ENCODE peak calls at places on chromosome 13, in five cellular contexts. One of them, this sample, is unnamed.

GRCh38 chr13:80436571-80437169 is 95.7 kb upstream of the SPRY2 start:
- DNase-seq in fibroblast of lung: peak
- DNase-seq in uterus: peak
- DNase-seq in left lung: no peak
- DNase-seq in left ventricle myocardium inferior: no peak
- DNase-seq in this sample: no peak

GRCh38 chr13:113565526-113566226 is 18.9 kb upstream of the TFDP1 start:
- DNase-seq in left lung: no peak
- DNase-seq in uterus: no peak
- DNase-seq in left ventricle myocardium inferior: no peak
- DNase-seq in fibroblast of lung: no peak
- DNase-seq in this sample: peak

GRCh38 chr13:80945328-80945727 is 604.4 kb upstream of the SPRY2 start:
- DNase-seq in left ventricle myocardium inferior: no peak
- DNase-seq in fibroblast of lung: no peak
- DNase-seq in left lung: no peak
- DNase-seq in uterus: no peak
- DNase-seq in this sample: no peak

GRCh38 chr13:65336916-65337315 is 1893.2 kb downstream of the PCDH9 start:
- DNase-seq in fibroblast of lung: peak
- DNase-seq in uterus: no peak
- DNase-seq in left ventricle myocardium inferior: no peak
- DNase-seq in left lung: no peak
- DNase-seq in this sample: no peak

GRCh38 chr13:67416047-67416925 is 186.2 kb upstream of the PCDH9 start:
- DNase-seq in uterus: no peak
- DNase-seq in left ventricle myocardium inferior: no peak
- DNase-seq in left lung: no peak
- DNase-seq in fibroblast of lung: peak
- DNase-seq in this sample: no peak

GRCh38 chr13:109945206-109945960 is 159.0 kb upstream of the IRS2 start:
- DNase-seq in fibroblast of lung: peak
- DNase-seq in uterus: no peak
- DNase-seq in left ventricle myocardium inferior: no peak
- DNase-seq in left lung: no peak
- DNase-seq in this sample: no peak

GRCh38 chr13:75139291-75139690 is 342.7 kb downstream of the TBC1D4 start:
- DNase-seq in uterus: no peak
- DNase-seq in fibroblast of lung: peak
- DNase-seq in left lung: no peak
- DNase-seq in left ventricle myocardium inferior: no peak
- DNase-seq in this sample: no peak

GRCh38 chr13:99269627-99270252 is 11.6 kb upstream of the GPR18 start:
- DNase-seq in left ventricle myocardium inferior: no peak
- DNase-seq in left lung: no peak
- DNase-seq in fibroblast of lung: peak
- DNase-seq in uterus: no peak
- DNase-seq in this sample: no peak

GRCh38 chr13:37094840-37095239 is 10.6 kb downstream of the CSNK1A1L start:
- DNase-seq in fibroblast of lung: no peak
- DNase-seq in left ventricle myocardium inferior: no peak
- DNase-seq in uterus: no peak
- DNase-seq in left lung: no peak
- DNase-seq in this sample: no peak

GRCh38 chr13:73286177-73286576 is 227.4 kb downstream of the KLF5 start:
- DNase-seq in left ventricle myocardium inferior: no peak
- DNase-seq in left lung: no peak
- DNase-seq in fibroblast of lung: no peak
- DNase-seq in uterus: no peak
- DNase-seq in this sample: no peak

GRCh38 chr13:39417643-39418042 is 185.3 kb downstream of the LHFPL6 start:
- DNase-seq in left lung: no peak
- DNase-seq in left ventricle myocardium inferior: no peak
- DNase-seq in uterus: no peak
- DNase-seq in fibroblast of lung: peak
- DNase-seq in this sample: no peak

GRCh38 chr13:28027607-28028364 is 39.3 kb upstream of the URAD start:
- DNase-seq in fibroblast of lung: no peak
- DNase-seq in left ventricle myocardium inferior: no peak
- DNase-seq in uterus: no peak
- DNase-seq in left lung: no peak
- DNase-seq in this sample: no peak

GRCh38 chr13:44622259-44622658 is 46.1 kb upstream of the TSC22D1 start:
- DNase-seq in fibroblast of lung: no peak
- DNase-seq in uterus: no peak
- DNase-seq in left lung: no peak
- DNase-seq in left ventricle myocardium inferior: no peak
- DNase-seq in this sample: no peak

GRCh38 chr13:91904005-91904404 is 505.6 kb downstream of the GPC5 start:
- DNase-seq in uterus: no peak
- DNase-seq in left ventricle myocardium inferior: no peak
- DNase-seq in fibroblast of lung: no peak
- DNase-seq in left lung: no peak
- DNase-seq in this sample: no peak

GRCh38 chr13:64591981-64592380 is 2638.2 kb downstream of the PCDH9 start:
- DNase-seq in left ventricle myocardium inferior: no peak
- DNase-seq in uterus: no peak
- DNase-seq in left lung: no peak
- DNase-seq in fibroblast of lung: peak
- DNase-seq in this sample: no peak

GRCh38 chr13:52786747-52787146 is 47.1 kb upstream of the CNMD start:
- DNase-seq in left lung: no peak
- DNase-seq in fibroblast of lung: no peak
- DNase-seq in left ventricle myocardium inferior: no peak
- DNase-seq in uterus: no peak
- DNase-seq in this sample: no peak

GRCh38 chr13:57682128-57682716 is 50.7 kb downstream of the PCDH17 start:
- DNase-seq in fibroblast of lung: no peak
- DNase-seq in left ventricle myocardium inferior: no peak
- DNase-seq in left lung: no peak
- DNase-seq in uterus: no peak
- DNase-seq in this sample: no peak

GRCh38 chr13:105139380-105140285 is 1395.8 kb downstream of the EFNB2 start:
- DNase-seq in uterus: no peak
- DNase-seq in left lung: peak
- DNase-seq in fibroblast of lung: peak
- DNase-seq in left ventricle myocardium inferior: peak
- DNase-seq in this sample: peak

GRCh38 chr13:40770934-40771618 is at the start of gene MRPS31:
- DNase-seq in uterus: peak
- DNase-seq in left lung: peak
- DNase-seq in left ventricle myocardium inferior: peak
- DNase-seq in fibroblast of lung: peak
- DNase-seq in this sample: peak

GRCh38 chr13:113452942-113453901 is at the start of gene ADPRHL1:
- DNase-seq in fibroblast of lung: no peak
- DNase-seq in left lung: no peak
- DNase-seq in uterus: peak
- DNase-seq in left ventricle myocardium inferior: peak
- DNase-seq in this sample: peak

GRCh38 chr13:49292742-49293498 is 45.2 kb downstream of the CDADC1 start:
- DNase-seq in fibroblast of lung: peak
- DNase-seq in left ventricle myocardium inferior: no peak
- DNase-seq in uterus: no peak
- DNase-seq in left lung: no peak
- DNase-seq in this sample: no peak

GRCh38 chr13:110525328-110526319 is 35.9 kb downstream of the RAB20 start:
- DNase-seq in left ventricle myocardium inferior: no peak
- DNase-seq in left lung: peak
- DNase-seq in uterus: no peak
- DNase-seq in fibroblast of lung: no peak
- DNase-seq in this sample: no peak

GRCh38 chr13:46281779-46282178 is 70.1 kb downstream of the LRRC63 start:
- DNase-seq in uterus: no peak
- DNase-seq in left lung: no peak
- DNase-seq in fibroblast of lung: no peak
- DNase-seq in left ventricle myocardium inferior: no peak
- DNase-seq in this sample: no peak

GRCh38 chr13:21232196-21232595 is 55.7 kb downstream of the MRPL57 start:
- DNase-seq in uterus: peak
- DNase-seq in fibroblast of lung: no peak
- DNase-seq in left ventricle myocardium inferior: no peak
- DNase-seq in left lung: no peak
- DNase-seq in this sample: no peak

GRCh38 chr13:21583496-21583895 is 20.5 kb downstream of the MICU2 start:
- DNase-seq in left lung: no peak
- DNase-seq in uterus: no peak
- DNase-seq in fibroblast of lung: peak
- DNase-seq in left ventricle myocardium inferior: no peak
- DNase-seq in this sample: no peak

GRCh38 chr13:45711952-45712351 is 9.8 kb downstream of the CBY2 start:
- DNase-seq in left lung: no peak
- DNase-seq in fibroblast of lung: no peak
- DNase-seq in left ventricle myocardium inferior: no peak
- DNase-seq in uterus: no peak
- DNase-seq in this sample: no peak

GRCh38 chr13:36454962-36455361 is 22.7 kb downstream of the CCNA1 start:
- DNase-seq in uterus: peak
- DNase-seq in left lung: no peak
- DNase-seq in fibroblast of lung: no peak
- DNase-seq in left ventricle myocardium inferior: no peak
- DNase-seq in this sample: no peak

GRCh38 chr13:31756346-31756745 is 17.0 kb downstream of the RXFP2 start:
- DNase-seq in fibroblast of lung: peak
- DNase-seq in uterus: peak
- DNase-seq in left ventricle myocardium inferior: no peak
- DNase-seq in left lung: no peak
- DNase-seq in this sample: no peak

GRCh38 chr13:99208185-99208584 is 7.5 kb downstream of the UBAC2 start:
- DNase-seq in fibroblast of lung: no peak
- DNase-seq in uterus: no peak
- DNase-seq in left ventricle myocardium inferior: no peak
- DNase-seq in left lung: no peak
- DNase-seq in this sample: no peak

GRCh38 chr13:25034173-25034572 is 61.8 kb upstream of the PABPC3 start:
- DNase-seq in uterus: no peak
- DNase-seq in left ventricle myocardium inferior: no peak
- DNase-seq in fibroblast of lung: no peak
- DNase-seq in left lung: no peak
- DNase-seq in this sample: no peak

GRCh38 chr13:32045963-32046785 is 14.6 kb downstream of the FRY start:
- DNase-seq in left ventricle myocardium inferior: no peak
- DNase-seq in left lung: no peak
- DNase-seq in uterus: peak
- DNase-seq in fibroblast of lung: peak
- DNase-seq in this sample: no peak

GRCh38 chr13:109301711-109302110 is 484.7 kb downstream of the IRS2 start:
- DNase-seq in left lung: no peak
- DNase-seq in uterus: no peak
- DNase-seq in fibroblast of lung: no peak
- DNase-seq in left ventricle myocardium inferior: no peak
- DNase-seq in this sample: no peak

GRCh38 chr13:64753606-64754005 is 2476.5 kb downstream of the PCDH9 start:
- DNase-seq in left ventricle myocardium inferior: no peak
- DNase-seq in uterus: no peak
- DNase-seq in fibroblast of lung: peak
- DNase-seq in left lung: no peak
- DNase-seq in this sample: no peak

GRCh38 chr13:93446256-93446655 is 219.6 kb downstream of the GPC6 start:
- DNase-seq in uterus: no peak
- DNase-seq in left lung: no peak
- DNase-seq in fibroblast of lung: no peak
- DNase-seq in left ventricle myocardium inferior: no peak
- DNase-seq in this sample: no peak

GRCh38 chr13:96000069-96000468 is 53.1 kb downstream of the UGGT2 start:
- DNase-seq in fibroblast of lung: no peak
- DNase-seq in left lung: no peak
- DNase-seq in left ventricle myocardium inferior: no peak
- DNase-seq in uterus: no peak
- DNase-seq in this sample: no peak

DNA sequence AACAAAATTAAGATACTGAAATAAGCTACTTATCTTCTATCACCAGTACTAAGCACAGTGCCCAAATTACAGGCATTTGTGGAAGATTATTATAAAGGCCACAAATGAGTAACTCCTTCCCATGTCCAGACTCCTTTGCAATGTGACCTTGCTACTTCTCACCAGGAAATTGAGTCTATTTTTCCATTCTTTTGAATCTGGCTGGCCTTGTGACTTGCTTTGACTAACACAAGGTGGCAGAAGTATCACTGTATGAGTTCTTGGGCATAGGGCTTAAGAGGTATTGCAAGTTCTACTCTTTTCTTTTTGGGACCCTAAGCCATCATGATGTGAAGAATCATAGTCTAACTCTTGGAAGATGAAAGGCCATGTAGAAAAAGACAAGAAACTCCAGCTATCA is 49.9 kb downstream of the UGGT2 start:
- DNase-seq in uterus: no peak
- DNase-seq in left ventricle myocardium inferior: no peak
- DNase-seq in fibroblast of lung: peak
- DNase-seq in left lung: no peak
- DNase-seq in this sample: no peak
- TF ChIP-seq CTCF in uterus: no peak
- TF ChIP-seq CTCF in left ventricle myocardium inferior: no peak
- TF ChIP-seq CTCF in fibroblast of lung: peak
- TF ChIP-seq CTCF in left lung: no peak
- TF ChIP-seq CTCF in this sample: no peak

GRCh38 chr13:97257800-97258799 is 36.0 kb downstream of the MBNL2 start:
- DNase-seq in left lung: no peak
- DNase-seq in uterus: peak
- DNase-seq in left ventricle myocardium inferior: peak
- DNase-seq in fibroblast of lung: peak
- DNase-seq in this sample: peak
- TF ChIP-seq CTCF in left lung: no peak
- TF ChIP-seq CTCF in uterus: no peak
- TF ChIP-seq CTCF in left ventricle myocardium inferior: no peak
- TF ChIP-seq CTCF in fibroblast of lung: peak
- TF ChIP-seq CTCF in this sample: no peak

GRCh38 chr13:106507560-106508274 is 27.7 kb downstream of the EFNB2 start:
- DNase-seq in left ventricle myocardium inferior: no peak
- DNase-seq in left lung: no peak
- DNase-seq in fibroblast of lung: peak
- DNase-seq in uterus: no peak
- DNase-seq in this sample: no peak
- TF ChIP-seq CTCF in left ventricle myocardium inferior: no peak
- TF ChIP-seq CTCF in left lung: no peak
- TF ChIP-seq CTCF in fibroblast of lung: no peak
- TF ChIP-seq CTCF in uterus: no peak
- TF ChIP-seq CTCF in this sample: no peak

DNA sequence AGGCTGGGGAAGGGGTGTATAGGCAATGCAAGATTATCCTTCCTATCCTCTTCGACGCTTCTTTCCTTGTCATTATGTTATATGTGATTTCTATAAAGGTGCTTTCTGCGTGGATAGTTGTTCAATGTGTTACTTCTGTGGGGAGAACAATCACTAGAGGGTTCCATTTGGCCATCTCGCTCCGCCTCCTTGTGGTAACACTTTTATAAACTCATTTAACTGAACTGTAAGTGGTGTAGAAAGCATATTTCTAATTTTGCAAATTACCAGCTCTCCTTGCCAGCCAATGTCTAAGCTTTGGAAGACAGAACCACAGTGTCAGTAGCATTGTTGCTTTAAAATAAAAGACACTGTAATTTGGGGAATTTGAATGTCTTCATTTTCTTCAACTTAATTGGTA is 1093.7 kb upstream of the MIR17HG start:
- DNase-seq in uterus: no peak
- DNase-seq in left lung: no peak
- DNase-seq in fibroblast of lung: no peak
- DNase-seq in left ventricle myocardium inferior: no peak
- DNase-seq in this sample: no peak
- TF ChIP-seq CTCF in uterus: no peak
- TF ChIP-seq CTCF in left lung: no peak
- TF ChIP-seq CTCF in fibroblast of lung: no peak
- TF ChIP-seq CTCF in left ventricle myocardium inferior: no peak
- TF ChIP-seq CTCF in this sample: no peak

This sample was measured in lower leg skin.